ENCODE peak calls at places on chromosomes 16 and 17, in nine cellular contexts. One of them, this sample, is unnamed.

GRCh38 chr17:44628234-44629188 is 27.8 kb upstream of the MEIOC start:
- DNase-seq in OCI-LY7: peak; percentile 82
- DNase-seq in tibial artery: no peak
- DNase-seq in fibroblast of the aortic adventitia: no peak
- DNase-seq in foreskin fibroblast: no peak
- DNase-seq in AG04450: no peak
- DNase-seq in mucosa of descending colon: no peak
- DNase-seq in heart left ventricle: peak; percentile 68
- DNase-seq in NB4: no peak
- DNase-seq in this sample: peak; percentile 15

GRCh38 chr16:48117217-48118105 is 38.3 kb downstream of the ABCC12 start:
- DNase-seq in heart left ventricle: peak; percentile 71
- DNase-seq in mucosa of descending colon: peak; percentile 47
- DNase-seq in OCI-LY7: peak; percentile 71
- DNase-seq in NB4: peak; percentile 82
- DNase-seq in AG04450: no peak
- DNase-seq in fibroblast of the aortic adventitia: peak; percentile 34
- DNase-seq in tibial artery: no peak
- DNase-seq in foreskin fibroblast: no peak
- DNase-seq in this sample: peak; percentile 60

GRCh38 chr16:62543516-62543915 is 507.3 kb upstream of the CDH8 start:
- DNase-seq in AG04450: no peak
- DNase-seq in foreskin fibroblast: no peak
- DNase-seq in NB4: no peak
- DNase-seq in fibroblast of the aortic adventitia: no peak
- DNase-seq in mucosa of descending colon: no peak
- DNase-seq in OCI-LY7: no peak
- DNase-seq in heart left ventricle: no peak
- DNase-seq in tibial artery: no peak
- DNase-seq in this sample: no peak

GRCh38 chr17:43840814-43841213 is 6.2 kb upstream of the CD300LG start:
- DNase-seq in OCI-LY7: no peak
- DNase-seq in foreskin fibroblast: no peak
- DNase-seq in AG04450: no peak
- DNase-seq in tibial artery: no peak
- DNase-seq in NB4: peak; percentile 11
- DNase-seq in mucosa of descending colon: no peak
- DNase-seq in heart left ventricle: no peak
- DNase-seq in fibroblast of the aortic adventitia: peak; percentile 37
- DNase-seq in this sample: peak; percentile 69

GRCh38 chr17:31564883-31565297 is 173.4 kb downstream of the RAB11FIP4 start:
- DNase-seq in fibroblast of the aortic adventitia: no peak
- DNase-seq in NB4: peak; percentile 80
- DNase-seq in OCI-LY7: no peak
- DNase-seq in foreskin fibroblast: no peak
- DNase-seq in mucosa of descending colon: no peak
- DNase-seq in AG04450: no peak
- DNase-seq in tibial artery: no peak
- DNase-seq in heart left ventricle: no peak
- DNase-seq in this sample: peak; percentile 67

GRCh38 chr17:1186923-1187771 is 7.4 kb upstream of the ABR start:
- DNase-seq in mucosa of descending colon: peak; percentile 88
- DNase-seq in AG04450: peak; percentile 79
- DNase-seq in heart left ventricle: peak; percentile 93
- DNase-seq in fibroblast of the aortic adventitia: peak; percentile 91
- DNase-seq in foreskin fibroblast: peak; percentile 76
- DNase-seq in tibial artery: peak; percentile 93
- DNase-seq in OCI-LY7: peak; percentile 80
- DNase-seq in NB4: peak; percentile 81
- DNase-seq in this sample: peak; percentile 91

GRCh38 chr16:88651276-88651988 is 579 bp upstream of the CYBA start:
- DNase-seq in tibial artery: peak; percentile 72
- DNase-seq in foreskin fibroblast: peak; percentile 25
- DNase-seq in NB4: peak; percentile 91
- DNase-seq in AG04450: no peak
- DNase-seq in OCI-LY7: peak; percentile 97
- DNase-seq in mucosa of descending colon: peak; percentile 76
- DNase-seq in fibroblast of the aortic adventitia: no peak
- DNase-seq in heart left ventricle: peak; percentile 77
- DNase-seq in this sample: no peak

GRCh38 chr16:24986512-24987303 is 28.5 kb downstream of the ARHGAP17 start:
- DNase-seq in tibial artery: no peak
- DNase-seq in OCI-LY7: no peak
- DNase-seq in AG04450: no peak
- DNase-seq in foreskin fibroblast: peak; percentile 62
- DNase-seq in heart left ventricle: no peak
- DNase-seq in fibroblast of the aortic adventitia: peak; percentile 98
- DNase-seq in mucosa of descending colon: no peak
- DNase-seq in NB4: peak; percentile 72
- DNase-seq in this sample: peak; percentile 96

GRCh38 chr16:88870608-88871348 is 4.3 kb upstream of the PABPN1L start:
- DNase-seq in fibroblast of the aortic adventitia: no peak
- DNase-seq in OCI-LY7: no peak
- DNase-seq in foreskin fibroblast: no peak
- DNase-seq in tibial artery: no peak
- DNase-seq in NB4: peak; percentile 68
- DNase-seq in AG04450: no peak
- DNase-seq in heart left ventricle: no peak
- DNase-seq in mucosa of descending colon: no peak
- DNase-seq in this sample: no peak

GRCh38 chr17:82238562-82239201 is 9.8 kb downstream of the SLC16A3 start:
- DNase-seq in fibroblast of the aortic adventitia: peak; percentile 55
- DNase-seq in AG04450: no peak
- DNase-seq in mucosa of descending colon: peak; percentile 90
- DNase-seq in heart left ventricle: peak; percentile 87
- DNase-seq in OCI-LY7: no peak
- DNase-seq in NB4: peak; percentile 95
- DNase-seq in foreskin fibroblast: no peak
- DNase-seq in tibial artery: peak; percentile 93
- DNase-seq in this sample: peak; percentile 80

GRCh38 chr17:52947418-52947817 is 788.9 kb upstream of the CA10 start:
- DNase-seq in NB4: no peak
- DNase-seq in foreskin fibroblast: no peak
- DNase-seq in heart left ventricle: no peak
- DNase-seq in tibial artery: no peak
- DNase-seq in fibroblast of the aortic adventitia: no peak
- DNase-seq in OCI-LY7: no peak
- DNase-seq in mucosa of descending colon: no peak
- DNase-seq in AG04450: no peak
- DNase-seq in this sample: no peak

GRCh38 chr17:56752263-56752662 is 81.5 kb downstream of the C17orf67 start:
- DNase-seq in NB4: peak; percentile 25
- DNase-seq in foreskin fibroblast: no peak
- DNase-seq in heart left ventricle: no peak
- DNase-seq in AG04450: no peak
- DNase-seq in OCI-LY7: no peak
- DNase-seq in mucosa of descending colon: no peak
- DNase-seq in tibial artery: no peak
- DNase-seq in fibroblast of the aortic adventitia: no peak
- DNase-seq in this sample: peak; percentile 4

GRCh38 chr16:685967-686366 is 1.8 kb upstream of the JMJD8 start:
- DNase-seq in tibial artery: no peak
- DNase-seq in foreskin fibroblast: no peak
- DNase-seq in fibroblast of the aortic adventitia: peak; percentile 25
- DNase-seq in mucosa of descending colon: peak; percentile 78
- DNase-seq in OCI-LY7: no peak
- DNase-seq in heart left ventricle: no peak
- DNase-seq in AG04450: no peak
- DNase-seq in NB4: peak; percentile 56
- DNase-seq in this sample: peak; percentile 34

GRCh38 chr17:78365561-78366108 is 5.8 kb upstream of the SOCS3 start:
- DNase-seq in heart left ventricle: no peak
- DNase-seq in mucosa of descending colon: no peak
- DNase-seq in tibial artery: no peak
- DNase-seq in OCI-LY7: no peak
- DNase-seq in foreskin fibroblast: no peak
- DNase-seq in AG04450: no peak
- DNase-seq in fibroblast of the aortic adventitia: no peak
- DNase-seq in NB4: no peak
- DNase-seq in this sample: no peak
- H3K4me3 ChIP-seq in heart left ventricle: no peak overlapping the region
- H3K4me3 ChIP-seq in mucosa of descending colon: no peak overlapping the region
- H3K4me3 ChIP-seq in tibial artery: no peak overlapping the region
- H3K4me3 ChIP-seq in OCI-LY7: no peak overlapping the region
- H3K4me3 ChIP-seq in foreskin fibroblast: no peak overlapping the region
- H3K4me3 ChIP-seq in AG04450: no peak overlapping the region
- H3K4me3 ChIP-seq in fibroblast of the aortic adventitia: no peak overlapping the region
- H3K4me3 ChIP-seq in NB4: no peak overlapping the region
- H3K4me3 ChIP-seq in this sample: no peak overlapping the region

DNA sequence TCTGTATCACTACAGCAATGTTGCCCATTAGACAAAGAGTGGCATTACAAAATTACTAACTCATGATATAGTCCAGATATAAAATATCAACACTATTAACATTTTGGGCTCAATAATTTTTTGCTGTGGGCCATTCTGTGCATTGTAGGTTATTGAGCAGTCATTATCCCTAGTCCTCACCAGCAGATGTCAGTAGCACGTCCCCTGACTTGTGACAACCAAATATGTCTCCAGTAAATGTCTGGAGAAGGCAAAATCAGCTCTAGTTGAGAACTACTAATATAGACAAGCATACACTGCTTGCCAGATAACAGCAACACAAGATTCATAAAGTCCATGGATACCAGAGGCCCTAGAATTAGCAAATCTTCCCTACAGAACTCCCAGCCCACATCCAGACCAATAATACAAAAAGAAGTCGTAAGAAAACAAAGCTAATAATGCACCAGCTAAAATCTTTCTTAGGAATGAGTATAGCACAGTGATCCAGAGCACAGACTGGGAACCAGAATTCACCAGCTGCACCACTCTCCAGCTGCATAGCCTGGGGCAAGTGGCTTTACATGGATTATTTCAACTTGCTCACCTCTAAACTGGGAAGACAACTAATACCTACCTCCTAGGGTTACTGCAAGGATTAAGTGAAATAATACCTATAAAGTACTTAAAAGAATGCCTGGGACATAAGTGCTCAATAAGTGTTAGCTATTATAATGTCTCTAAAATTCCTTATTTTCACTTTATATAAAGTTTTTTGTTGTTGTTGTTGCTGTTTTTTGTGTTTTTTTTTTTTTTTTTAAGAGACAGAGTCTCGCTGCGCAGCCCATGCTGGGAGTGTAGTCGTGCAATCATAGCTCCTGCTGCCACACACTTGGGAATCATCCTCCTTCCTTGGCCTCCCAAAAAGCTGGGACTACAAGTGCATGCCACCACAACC is 23.7 kb downstream of the HELZ start:
- DNase-seq in OCI-LY7: peak; percentile 30
- DNase-seq in tibial artery: no peak
- DNase-seq in foreskin fibroblast: no peak
- DNase-seq in AG04450: no peak
- DNase-seq in fibroblast of the aortic adventitia: peak; percentile 50
- DNase-seq in NB4: peak; percentile 72
- DNase-seq in heart left ventricle: no peak
- DNase-seq in mucosa of descending colon: no peak
- DNase-seq in this sample: peak; percentile 78
- TF ChIP-seq CTCF in OCI-LY7: peak; percentile 75
- TF ChIP-seq CTCF in tibial artery: peak; percentile 48
- TF ChIP-seq CTCF in foreskin fibroblast: no peak
- TF ChIP-seq CTCF in AG04450: no peak
- TF ChIP-seq CTCF in fibroblast of the aortic adventitia: peak; percentile 43
- TF ChIP-seq CTCF in NB4: peak; percentile 70
- TF ChIP-seq CTCF in heart left ventricle: peak; percentile 16
- TF ChIP-seq CTCF in mucosa of descending colon: no peak
- TF ChIP-seq CTCF in this sample: peak; percentile 74

DNA sequence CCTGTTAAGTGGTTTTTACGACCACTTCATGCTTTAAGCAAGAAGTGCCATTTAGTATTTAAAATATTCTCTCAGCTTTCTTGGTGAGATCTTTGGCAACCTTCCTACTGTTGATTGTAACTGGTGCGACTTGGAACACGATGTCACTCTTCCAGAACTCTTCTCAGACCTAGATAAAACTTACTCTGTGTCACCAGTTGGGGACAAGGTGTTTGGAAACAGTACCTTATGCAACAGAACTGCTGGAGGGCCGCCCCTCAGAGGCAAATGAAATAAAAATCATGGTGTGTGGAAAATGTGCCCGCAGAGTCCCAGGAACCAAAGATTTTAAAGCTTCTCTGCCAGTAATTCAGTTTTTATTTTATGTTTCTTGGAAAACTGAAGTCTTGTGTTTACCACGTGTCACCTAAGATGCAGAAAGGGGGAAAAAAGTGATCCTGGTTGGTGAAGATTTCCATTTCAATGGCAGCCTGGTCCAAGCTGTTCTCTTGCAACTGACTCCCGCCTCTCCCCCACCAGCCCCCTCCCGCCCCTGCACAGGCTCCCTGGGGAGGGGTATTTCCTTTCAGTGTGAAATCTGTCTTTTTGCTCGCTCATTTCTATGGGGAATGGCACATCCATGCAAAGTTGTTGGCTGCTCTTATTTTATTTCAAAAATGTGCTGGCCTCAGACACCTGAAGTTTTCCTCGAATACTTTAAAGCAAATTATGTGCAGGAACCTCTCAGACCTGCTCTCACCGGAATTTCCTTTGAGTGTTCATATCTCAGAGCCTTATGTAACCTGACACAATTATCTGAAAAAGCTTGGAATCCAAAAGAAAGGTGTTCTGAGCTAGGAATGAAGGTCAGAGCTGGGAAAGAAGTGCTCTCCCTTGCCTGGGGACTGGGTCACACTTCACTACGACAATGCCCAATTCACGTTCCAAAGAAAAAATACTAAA is 7.0 kb upstream of the HSD11B2 start:
- DNase-seq in AG04450: no peak
- DNase-seq in tibial artery: no peak
- DNase-seq in fibroblast of the aortic adventitia: no peak
- DNase-seq in heart left ventricle: no peak
- DNase-seq in foreskin fibroblast: no peak
- DNase-seq in OCI-LY7: no peak
- DNase-seq in mucosa of descending colon: no peak
- DNase-seq in NB4: peak; percentile 37
- DNase-seq in this sample: no peak
- H3K4me3 ChIP-seq in AG04450: no peak overlapping the region
- H3K4me3 ChIP-seq in tibial artery: no peak overlapping the region
- H3K4me3 ChIP-seq in fibroblast of the aortic adventitia: no peak overlapping the region
- H3K4me3 ChIP-seq in heart left ventricle: no peak overlapping the region
- H3K4me3 ChIP-seq in foreskin fibroblast: no peak overlapping the region
- H3K4me3 ChIP-seq in OCI-LY7: no peak overlapping the region
- H3K4me3 ChIP-seq in mucosa of descending colon: no peak overlapping the region
- H3K4me3 ChIP-seq in NB4: no peak overlapping the region
- H3K4me3 ChIP-seq in this sample: no peak overlapping the region

GRCh38 chr17:72554508-72554907 is 433.7 kb downstream of the SOX9 start:
- DNase-seq in fibroblast of the aortic adventitia: no peak
- DNase-seq in OCI-LY7: no peak
- DNase-seq in foreskin fibroblast: no peak
- DNase-seq in tibial artery: no peak
- DNase-seq in NB4: no peak
- DNase-seq in AG04450: no peak
- DNase-seq in mucosa of descending colon: no peak
- DNase-seq in heart left ventricle: no peak
- DNase-seq in this sample: no peak
- TF ChIP-seq CTCF in fibroblast of the aortic adventitia: no peak
- TF ChIP-seq CTCF in OCI-LY7: no peak
- TF ChIP-seq CTCF in foreskin fibroblast: no peak
- TF ChIP-seq CTCF in tibial artery: no peak
- TF ChIP-seq CTCF in NB4: no peak
- TF ChIP-seq CTCF in AG04450: no peak
- TF ChIP-seq CTCF in mucosa of descending colon: no peak
- TF ChIP-seq CTCF in heart left ventricle: no peak
- TF ChIP-seq CTCF in this sample: no peak

GRCh38 chr17:38562903-38563302 is 42.8 kb downstream of the SRCIN1 start:
- DNase-seq in heart left ventricle: no peak
- DNase-seq in foreskin fibroblast: no peak
- DNase-seq in AG04450: no peak
- DNase-seq in mucosa of descending colon: no peak
- DNase-seq in fibroblast of the aortic adventitia: no peak
- DNase-seq in tibial artery: no peak
- DNase-seq in OCI-LY7: no peak
- DNase-seq in NB4: no peak
- DNase-seq in this sample: no peak
- H3K4me3 ChIP-seq in heart left ventricle: no peak overlapping the region
- H3K4me3 ChIP-seq in foreskin fibroblast: no peak overlapping the region
- H3K4me3 ChIP-seq in AG04450: no peak overlapping the region
- H3K4me3 ChIP-seq in mucosa of descending colon: no peak overlapping the region
- H3K4me3 ChIP-seq in fibroblast of the aortic adventitia: no peak overlapping the region
- H3K4me3 ChIP-seq in tibial artery: no peak overlapping the region
- H3K4me3 ChIP-seq in OCI-LY7: no peak overlapping the region
- H3K4me3 ChIP-seq in NB4: no peak overlapping the region
- H3K4me3 ChIP-seq in this sample: no peak overlapping the region

This sample was measured in fibroblast of pulmonary artery.